ENCODE peak calls at places on chromosome 11, in seven cellular contexts. One of them, this sample, is unnamed. For H3K27me3, the result is how much of the 10 kb centered on the place peaks cover.

GRCh38 chr11:47464479-47464878 is 15.5 kb upstream of the RAPSN start:
- DNase-seq in transverse colon: no peak
- DNase-seq in RWPE2: no peak
- DNase-seq in PC-3: no peak
- DNase-seq in heart right ventricle: no peak
- DNase-seq in stomach: no peak
- DNase-seq in CD4-positive, alpha-beta T cell: no peak
- DNase-seq in this sample: no peak

GRCh38 chr11:33735426-33736147 is 636 bp downstream of the CD59 start:
- DNase-seq in transverse colon: peak
- DNase-seq in RWPE2: no peak
- DNase-seq in CD4-positive, alpha-beta T cell: peak
- DNase-seq in PC-3: no peak
- DNase-seq in stomach: peak
- DNase-seq in heart right ventricle: no peak
- DNase-seq in this sample: peak

GRCh38 chr11:15800121-15800800 is 556.1 kb downstream of the SOX6 start:
- DNase-seq in heart right ventricle: peak
- DNase-seq in CD4-positive, alpha-beta T cell: no peak
- DNase-seq in stomach: peak
- DNase-seq in RWPE2: peak
- DNase-seq in transverse colon: peak
- DNase-seq in PC-3: peak
- DNase-seq in this sample: peak

GRCh38 chr11:60165946-60166345 is 16.9 kb downstream of the MS4A6A start:
- DNase-seq in PC-3: peak
- DNase-seq in transverse colon: no peak
- DNase-seq in CD4-positive, alpha-beta T cell: no peak
- DNase-seq in stomach: no peak
- DNase-seq in RWPE2: no peak
- DNase-seq in heart right ventricle: no peak
- DNase-seq in this sample: no peak

GRCh38 chr11:79441159-79441875 is 487 bp upstream of the TENM4 start:
- DNase-seq in transverse colon: no peak
- DNase-seq in RWPE2: no peak
- DNase-seq in PC-3: no peak
- DNase-seq in heart right ventricle: peak
- DNase-seq in stomach: no peak
- DNase-seq in CD4-positive, alpha-beta T cell: no peak
- DNase-seq in this sample: peak

GRCh38 chr11:9990221-9990973 is 303.6 kb downstream of the SBF2 start:
- DNase-seq in PC-3: peak
- DNase-seq in stomach: no peak
- DNase-seq in RWPE2: no peak
- DNase-seq in CD4-positive, alpha-beta T cell: no peak
- DNase-seq in transverse colon: no peak
- DNase-seq in heart right ventricle: no peak
- DNase-seq in this sample: no peak

GRCh38 chr11:17164361-17165246 is 43.2 kb downstream of the PIK3C2A start:
- DNase-seq in stomach: no peak
- DNase-seq in RWPE2: no peak
- DNase-seq in heart right ventricle: peak
- DNase-seq in transverse colon: no peak
- DNase-seq in CD4-positive, alpha-beta T cell: no peak
- DNase-seq in PC-3: no peak
- DNase-seq in this sample: no peak

GRCh38 chr11:9838961-9839360 is 175.1 kb downstream of the SWAP70 start:
- DNase-seq in CD4-positive, alpha-beta T cell: no peak
- DNase-seq in heart right ventricle: no peak
- DNase-seq in stomach: no peak
- DNase-seq in RWPE2: peak
- DNase-seq in PC-3: peak
- DNase-seq in transverse colon: no peak
- DNase-seq in this sample: no peak

GRCh38 chr11:76885390-76886097 is 24.8 kb downstream of the ACER3 start:
- DNase-seq in CD4-positive, alpha-beta T cell: no peak
- DNase-seq in PC-3: peak
- DNase-seq in RWPE2: peak
- DNase-seq in stomach: no peak
- DNase-seq in transverse colon: no peak
- DNase-seq in heart right ventricle: peak
- DNase-seq in this sample: no peak

GRCh38 chr11:130947889-130948288 is 31.6 kb upstream of the SNX19 start:
- DNase-seq in RWPE2: no peak
- DNase-seq in PC-3: no peak
- DNase-seq in transverse colon: no peak
- DNase-seq in CD4-positive, alpha-beta T cell: no peak
- DNase-seq in stomach: no peak
- DNase-seq in heart right ventricle: no peak
- DNase-seq in this sample: no peak

GRCh38 chr11:69482322-69482721 is 859 bp downstream of the LINC01488 start:
- DNase-seq in heart right ventricle: no peak
- DNase-seq in CD4-positive, alpha-beta T cell: no peak
- DNase-seq in RWPE2: no peak
- DNase-seq in PC-3: no peak
- DNase-seq in stomach: no peak
- DNase-seq in transverse colon: no peak
- DNase-seq in this sample: no peak

GRCh38 chr11:68996376-68997123 is 15.8 kb upstream of the MRGPRD start:
- DNase-seq in CD4-positive, alpha-beta T cell: no peak
- DNase-seq in PC-3: no peak
- DNase-seq in RWPE2: peak
- DNase-seq in transverse colon: no peak
- DNase-seq in stomach: no peak
- DNase-seq in heart right ventricle: no peak
- DNase-seq in this sample: no peak

GRCh38 chr11:123195182-123196059 is at the start of gene CLMP:
- DNase-seq in transverse colon: peak
- DNase-seq in stomach: no peak
- DNase-seq in heart right ventricle: no peak
- DNase-seq in PC-3: peak
- DNase-seq in RWPE2: no peak
- DNase-seq in CD4-positive, alpha-beta T cell: no peak
- DNase-seq in this sample: no peak

GRCh38 chr11:71239581-71239980 is 12.8 kb downstream of the SHANK2 start:
- DNase-seq in CD4-positive, alpha-beta T cell: no peak
- DNase-seq in transverse colon: no peak
- DNase-seq in PC-3: no peak
- DNase-seq in heart right ventricle: no peak
- DNase-seq in RWPE2: peak
- DNase-seq in stomach: no peak
- DNase-seq in this sample: no peak

GRCh38 chr11:96045622-96046456 is 121.9 kb upstream of the MTMR2 start:
- DNase-seq in heart right ventricle: peak
- DNase-seq in PC-3: no peak
- DNase-seq in stomach: peak
- DNase-seq in RWPE2: no peak
- DNase-seq in transverse colon: no peak
- DNase-seq in CD4-positive, alpha-beta T cell: no peak
- DNase-seq in this sample: no peak

GRCh38 chr11:45896392-45897068 is 10.5 kb downstream of the FREY1 start:
- DNase-seq in heart right ventricle: no peak
- DNase-seq in RWPE2: no peak
- DNase-seq in stomach: no peak
- DNase-seq in transverse colon: no peak
- DNase-seq in CD4-positive, alpha-beta T cell: no peak
- DNase-seq in PC-3: no peak
- DNase-seq in this sample: no peak

GRCh38 chr11:126698576-126698975 is 302.0 kb downstream of the KIRREL3 start:
- DNase-seq in RWPE2: no peak
- DNase-seq in CD4-positive, alpha-beta T cell: no peak
- DNase-seq in transverse colon: no peak
- DNase-seq in PC-3: no peak
- DNase-seq in heart right ventricle: no peak
- DNase-seq in stomach: no peak
- DNase-seq in this sample: no peak

GRCh38 chr11:116694017-116694725 is 78.6 kb downstream of the BUD13 start:
- DNase-seq in RWPE2: no peak
- DNase-seq in heart right ventricle: no peak
- DNase-seq in stomach: peak
- DNase-seq in CD4-positive, alpha-beta T cell: no peak
- DNase-seq in PC-3: no peak
- DNase-seq in transverse colon: no peak
- DNase-seq in this sample: no peak

GRCh38 chr11:79052539-79052938 is 388.3 kb downstream of the TENM4 start:
- DNase-seq in PC-3: peak
- DNase-seq in RWPE2: no peak
- DNase-seq in transverse colon: no peak
- DNase-seq in heart right ventricle: no peak
- DNase-seq in CD4-positive, alpha-beta T cell: no peak
- DNase-seq in stomach: no peak
- DNase-seq in this sample: no peak

DNA sequence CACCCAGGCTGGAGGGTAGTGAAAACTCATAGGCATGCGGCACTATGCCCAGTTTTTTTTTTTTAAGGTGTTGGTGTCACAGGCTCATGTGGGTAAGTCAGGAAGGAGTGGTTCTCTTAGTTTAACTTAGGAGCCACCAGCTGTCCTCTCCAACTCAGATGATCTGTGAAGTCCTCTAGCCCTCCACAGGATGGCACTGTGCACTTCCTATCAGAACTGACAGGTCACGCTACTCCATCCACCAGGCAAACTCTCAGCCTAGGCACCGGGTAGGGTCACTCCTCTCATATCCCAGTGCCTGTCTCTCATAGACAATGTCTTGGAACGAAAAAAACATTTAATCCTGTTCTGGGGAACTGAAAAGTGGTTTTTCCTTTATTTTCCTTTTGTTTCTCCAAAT is 16.5 kb downstream of the NAP1L4 start:
- DNase-seq in RWPE2: no peak
- DNase-seq in transverse colon: no peak
- DNase-seq in PC-3: peak
- DNase-seq in CD4-positive, alpha-beta T cell: peak
- DNase-seq in stomach: peak
- DNase-seq in heart right ventricle: peak
- DNase-seq in this sample: no peak
- TF ChIP-seq CTCF in RWPE2: peak
- TF ChIP-seq CTCF in transverse colon: peak
- TF ChIP-seq CTCF in PC-3: peak
- TF ChIP-seq CTCF in CD4-positive, alpha-beta T cell: peak
- TF ChIP-seq CTCF in stomach: no peak
- TF ChIP-seq CTCF in heart right ventricle: peak
- TF ChIP-seq CTCF in this sample: peak

GRCh38 chr11:118656563-118657165 is 22.8 kb downstream of the TREH start:
- DNase-seq in transverse colon: no peak
- DNase-seq in stomach: no peak
- DNase-seq in CD4-positive, alpha-beta T cell: no peak
- DNase-seq in RWPE2: no peak
- DNase-seq in heart right ventricle: no peak
- DNase-seq in PC-3: no peak
- DNase-seq in this sample: no peak
- H3K27ac ChIP-seq in transverse colon: no peak
- H3K27ac ChIP-seq in stomach: no peak
- H3K27ac ChIP-seq in CD4-positive, alpha-beta T cell: no peak
- H3K27ac ChIP-seq in RWPE2: no peak
- H3K27ac ChIP-seq in heart right ventricle: no peak
- H3K27ac ChIP-seq in PC-3: no peak
- H3K27ac ChIP-seq in this sample: no peak

DNA sequence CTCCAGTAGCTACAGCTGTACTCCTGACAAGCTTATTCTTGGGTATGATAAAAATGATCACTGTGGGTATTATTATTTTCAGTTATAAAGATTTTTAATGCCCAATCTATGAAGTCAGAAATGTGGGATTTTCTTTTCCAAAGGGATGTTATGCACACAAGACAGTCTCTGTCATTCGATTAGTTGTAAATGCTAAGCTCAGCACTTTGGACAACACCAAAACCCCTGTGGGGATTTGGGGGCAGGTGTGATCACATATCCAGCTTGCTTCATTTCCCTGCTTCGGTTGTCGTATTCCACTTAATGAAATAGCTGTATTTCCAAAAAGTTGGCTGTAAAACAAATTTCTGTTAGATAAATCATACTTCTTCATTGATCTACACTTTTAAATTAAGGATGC is 931.5 kb downstream of the NTM start:
- DNase-seq in heart right ventricle: no peak
- DNase-seq in transverse colon: no peak
- DNase-seq in PC-3: no peak
- DNase-seq in CD4-positive, alpha-beta T cell: no peak
- DNase-seq in RWPE2: no peak
- DNase-seq in stomach: no peak
- DNase-seq in this sample: no peak
- H3K27me3 ChIP-seq in heart right ventricle: under half
- H3K27me3 ChIP-seq in transverse colon: under half
- H3K27me3 ChIP-seq in PC-3: under half
- H3K27me3 ChIP-seq in CD4-positive, alpha-beta T cell: under half
- H3K27me3 ChIP-seq in RWPE2: under half
- H3K27me3 ChIP-seq in stomach: under half
- H3K27me3 ChIP-seq in this sample: under half

DNA sequence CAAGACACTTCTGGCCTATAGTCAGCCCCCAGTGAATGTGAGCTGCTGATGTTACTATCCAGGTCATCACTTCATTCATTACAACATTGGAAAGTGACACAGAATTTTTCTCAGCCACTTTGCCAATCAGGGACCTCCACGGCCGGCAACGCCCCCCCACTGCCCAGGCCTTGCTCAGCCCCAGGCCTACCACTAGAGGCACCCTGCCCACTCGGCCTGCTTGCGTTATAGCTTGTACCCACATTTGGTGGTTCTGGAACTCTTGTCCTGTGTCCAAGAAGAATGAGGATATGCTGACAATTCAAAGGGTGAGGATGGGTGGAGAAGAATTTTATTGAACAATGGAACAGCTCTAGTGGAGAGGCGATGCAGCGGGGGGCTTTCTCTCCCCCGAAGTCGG is 96.2 kb downstream of the TSPAN18 start:
- DNase-seq in PC-3: no peak
- DNase-seq in CD4-positive, alpha-beta T cell: no peak
- DNase-seq in heart right ventricle: no peak
- DNase-seq in stomach: no peak
- DNase-seq in transverse colon: no peak
- DNase-seq in RWPE2: no peak
- DNase-seq in this sample: no peak
- TF ChIP-seq CTCF in PC-3: peak
- TF ChIP-seq CTCF in CD4-positive, alpha-beta T cell: no peak
- TF ChIP-seq CTCF in heart right ventricle: no peak
- TF ChIP-seq CTCF in stomach: no peak
- TF ChIP-seq CTCF in transverse colon: peak
- TF ChIP-seq CTCF in RWPE2: peak
- TF ChIP-seq CTCF in this sample: no peak

GRCh38 chr11:14357843-14358728 is 897 bp downstream of the RRAS2 start:
- DNase-seq in transverse colon: peak
- DNase-seq in stomach: peak
- DNase-seq in PC-3: peak
- DNase-seq in RWPE2: peak
- DNase-seq in CD4-positive, alpha-beta T cell: no peak
- DNase-seq in heart right ventricle: peak
- DNase-seq in this sample: peak
- H3K27ac ChIP-seq in transverse colon: peak
- H3K27ac ChIP-seq in stomach: peak
- H3K27ac ChIP-seq in PC-3: peak
- H3K27ac ChIP-seq in RWPE2: peak
- H3K27ac ChIP-seq in CD4-positive, alpha-beta T cell: no peak
- H3K27ac ChIP-seq in heart right ventricle: peak
- H3K27ac ChIP-seq in this sample: peak

DNA sequence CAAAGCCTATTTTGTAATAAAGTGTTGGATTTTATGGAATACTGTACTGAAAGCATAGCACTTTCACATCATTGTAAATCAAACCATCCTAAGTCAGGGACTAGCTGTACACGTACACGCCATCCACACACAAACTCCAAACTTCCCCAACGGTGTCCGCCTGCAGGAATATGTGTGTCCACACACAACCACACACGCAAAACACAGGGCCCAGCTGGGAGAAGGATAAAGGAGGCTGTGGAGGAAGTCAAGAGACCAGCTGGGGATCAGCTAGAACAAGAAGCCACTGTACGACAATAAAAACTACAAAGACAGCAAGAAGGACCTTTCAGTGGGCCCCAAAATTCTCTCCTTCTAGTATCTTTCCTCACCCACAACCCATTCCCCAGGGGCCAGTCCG is 1.6 kb downstream of the TRIM29 start:
- DNase-seq in stomach: peak
- DNase-seq in RWPE2: peak
- DNase-seq in PC-3: no peak
- DNase-seq in CD4-positive, alpha-beta T cell: no peak
- DNase-seq in transverse colon: peak
- DNase-seq in heart right ventricle: peak
- DNase-seq in this sample: peak
- H3K27me3 ChIP-seq in stomach: under half
- H3K27me3 ChIP-seq in RWPE2: under half
- H3K27me3 ChIP-seq in PC-3: under half
- H3K27me3 ChIP-seq in CD4-positive, alpha-beta T cell: under half
- H3K27me3 ChIP-seq in transverse colon: under half
- H3K27me3 ChIP-seq in heart right ventricle: under half
- H3K27me3 ChIP-seq in this sample: under half